ENCODE peak calls at places on chromosomes 4 and X, in seven cellular contexts. Q is esophagus muscularis mucosa, V is NCI-H2029, O is sciatic nerve, U is renal cortical epithelial cell, L is posterior cingulate gyrus, D is NCI-H510A. N is an unnamed sample.

GRCh38 chrX:65647801-65648200 is 19.7 kb upstream of the MSN start:
- DNase-seq in Q (no peak), V (no peak), O (no peak), U (no peak), L (no peak), D (no peak), N (no peak)

GRCh38 chr4:183099537-183100297 is 660 bp downstream of the WWC2 start:
- DNase-seq in Q (no peak), V (no peak), O (peak), U (no peak), L (no peak), D (peak), N (no peak)

GRCh38 chrX:17814557-17814956 is 46.5 kb downstream of the RAI2 start:
- DNase-seq in Q (no peak), V (no peak), O (no peak), U (peak), L (no peak), D (no peak), N (no peak)

GRCh38 chr4:158013858-158014257 is 159.0 kb downstream of the GASK1B start:
- DNase-seq in Q (no peak), V (no peak), O (no peak), U (no peak), L (no peak), D (no peak), N (no peak)

GRCh38 chr4:116361782-116362181 is 723.6 kb downstream of the TRAM1L1 start:
- DNase-seq in Q (no peak), V (no peak), O (no peak), U (no peak), L (no peak), D (no peak), N (no peak)

GRCh38 chrX:47556045-47556623 is 4.9 kb upstream of the ARAF start:
- DNase-seq in Q (peak), V (peak), O (peak), U (peak), L (peak), D (peak), N (peak)

GRCh38 chr4:160375746-160376452 is 1273.0 kb downstream of the RAPGEF2 start:
- DNase-seq in Q (no peak), V (no peak), O (no peak), U (peak), L (no peak), D (no peak), N (no peak)

GRCh38 chr4:147683172-147683571 is 791 bp downstream of the PRMT9 start:
- DNase-seq in Q (no peak), V (no peak), O (no peak), U (no peak), L (no peak), D (no peak), N (peak)

GRCh38 chr4:81600511-81601269 is 129.0 kb upstream of the RASGEF1B start:
- DNase-seq in Q (no peak), V (no peak), O (no peak), U (no peak), L (no peak), D (no peak), N (no peak)

GRCh38 chr4:186074189-186074588 is 5.2 kb downstream of the TLR3 start:
- DNase-seq in Q (no peak), V (peak), O (no peak), U (peak), L (no peak), D (no peak), N (no peak)

GRCh38 chrX:148380614-148381561 is 119.5 kb upstream of the AFF2 start:
- DNase-seq in Q (no peak), V (no peak), O (no peak), U (peak), L (no peak), D (no peak), N (peak)

GRCh38 chr4:38313175-38313574 is 350.8 kb upstream of the KLF3 start:
- DNase-seq in Q (no peak), V (peak), O (no peak), U (no peak), L (no peak), D (peak), N (no peak)

GRCh38 chr4:144906181-144906895 is 191.7 kb downstream of the ANAPC10 start:
- DNase-seq in Q (no peak), V (no peak), O (no peak), U (no peak), L (no peak), D (no peak), N (peak)

GRCh38 chr4:162849922-162850321 is 316.8 kb downstream of the NAF1 start:
- DNase-seq in Q (no peak), V (no peak), O (no peak), U (peak), L (no peak), D (no peak), N (no peak)

GRCh38 chr4:103207673-103208072 is 9.5 kb upstream of the CENPE start:
- DNase-seq in Q (no peak), V (peak), O (no peak), U (no peak), L (no peak), D (no peak), N (no peak)

GRCh38 chr4:64846417-64846816 is 437.2 kb upstream of the TECRL start:
- DNase-seq in Q (no peak), V (no peak), O (no peak), U (no peak), L (no peak), D (no peak), N (no peak)

GRCh38 chrX:40504801-40505605 is 75.8 kb upstream of the ATP6AP2 start:
- DNase-seq in Q (no peak), V (no peak), O (no peak), U (peak), L (no peak), D (no peak), N (peak)

GRCh38 chr4:55393461-55394320 is 2.1 kb upstream of the TMEM165 start:
- DNase-seq in Q (no peak), V (peak), O (no peak), U (no peak), L (no peak), D (no peak), N (peak)

N was measured in GM12865.